ENCODE peak calls at places on chromosomes 1 and 21, in four cellular contexts. One of them, this sample, is unnamed.

GRCh38 chr1:212607206-212607923 is 1.2 kb upstream of the ATF3 start:
- DNase-seq in SK-N-SH: peak; percentile 61
- DNase-seq in amniotic epithelial cell: no peak
- DNase-seq in PC-9: peak; percentile 31
- DNase-seq in this sample: no peak

GRCh38 chr1:23393706-23394105 is 24.1 kb upstream of the ZNF436 start:
- DNase-seq in PC-9: no peak
- DNase-seq in amniotic epithelial cell: peak; percentile 85
- DNase-seq in SK-N-SH: no peak
- DNase-seq in this sample: no peak

GRCh38 chr1:178060789-178061556 is 32.9 kb upstream of the RASAL2 start:
- DNase-seq in SK-N-SH: no peak
- DNase-seq in PC-9: peak; percentile 51
- DNase-seq in amniotic epithelial cell: peak; percentile 85
- DNase-seq in this sample: no peak

GRCh38 chr1:161739865-161740566 is 9.6 kb upstream of the DUSP12 start:
- DNase-seq in amniotic epithelial cell: no peak
- DNase-seq in SK-N-SH: no peak
- DNase-seq in PC-9: no peak
- DNase-seq in this sample: no peak

GRCh38 chr1:39406533-39407478 is 84.6 kb upstream of the BMP8A start:
- DNase-seq in PC-9: no peak
- DNase-seq in SK-N-SH: no peak
- DNase-seq in amniotic epithelial cell: peak; percentile 79
- DNase-seq in this sample: no peak

GRCh38 chr21:46229133-46229922 is 754 bp upstream of the LSS start:
- DNase-seq in PC-9: no peak
- DNase-seq in SK-N-SH: peak; percentile 86
- DNase-seq in amniotic epithelial cell: no peak
- DNase-seq in this sample: no peak

GRCh38 chr1:7885513-7886298 is 32.8 kb upstream of the UTS2 start:
- DNase-seq in amniotic epithelial cell: no peak
- DNase-seq in PC-9: peak; percentile 98
- DNase-seq in SK-N-SH: no peak
- DNase-seq in this sample: no peak

GRCh38 chr1:187070076-187070475 is 241.3 kb downstream of the PLA2G4A start:
- DNase-seq in SK-N-SH: no peak
- DNase-seq in amniotic epithelial cell: no peak
- DNase-seq in PC-9: no peak
- DNase-seq in this sample: no peak

GRCh38 chr1:154839691-154840090 is 30.4 kb downstream of the KCNN3 start:
- DNase-seq in amniotic epithelial cell: no peak
- DNase-seq in SK-N-SH: no peak
- DNase-seq in PC-9: no peak
- DNase-seq in this sample: no peak

GRCh38 chr1:167297222-167298214 is 76.8 kb downstream of the POU2F1 start:
- DNase-seq in amniotic epithelial cell: peak; percentile 66
- DNase-seq in PC-9: no peak
- DNase-seq in SK-N-SH: no peak
- DNase-seq in this sample: no peak

GRCh38 chr21:46061063-46061462 is 36.8 kb upstream of the COL6A2 start:
- DNase-seq in PC-9: no peak
- DNase-seq in SK-N-SH: no peak
- DNase-seq in amniotic epithelial cell: no peak
- DNase-seq in this sample: no peak

GRCh38 chr21:46183910-46184624 is at the start of gene SPATC1L:
- DNase-seq in amniotic epithelial cell: peak; percentile 73
- DNase-seq in SK-N-SH: peak; percentile 82
- DNase-seq in PC-9: no peak
- DNase-seq in this sample: no peak

This sample was measured in NK-92 treated with Interleukin-12 subunit alpha and Interleukin-12 subunit beta, amount 100 ng/mL, for 24 hours.